ENCODE peak calls at places on chromosomes 4 and X, in nine cellular contexts. S is fibroblast of lung; V is HL-60; X is CD8-positive, alpha-beta memory T cell; P is SJSA1; G is CD8-positive, alpha-beta T cell; W is tibial artery; I is testis; A is right lobe of liver. Y is an unnamed sample.

GRCh38 chrX:75784689-75785491 is at the start of gene MAGEE2:
- DNase-seq in S (no peak), V (no peak), X (no peak), P (no peak), G (no peak), W (no peak), I (peak; percentile 15), A (no peak), Y (no peak)

GRCh38 chr4:73603307-73603710 is 16.9 kb downstream of the RASSF6 start:
- DNase-seq in S (peak; percentile 90), V (no peak), X (no peak), P (no peak), G (no peak), W (no peak), I (no peak), A (no peak), Y (no peak)

GRCh38 chr4:119683518-119683917 is 54.9 kb upstream of the PDE5A start:
- DNase-seq in S (peak; percentile 83), V (no peak), X (no peak), P (no peak), G (no peak), W (no peak), I (no peak), A (no peak), Y (no peak)

GRCh38 chrX:150198776-150199175 is 164.3 kb upstream of the MAMLD1 start:
- DNase-seq in S (no peak), V (no peak), X (no peak), P (no peak), G (no peak), W (no peak), I (no peak), A (no peak), Y (no peak)

GRCh38 chr4:29051381-29051965 is 1668.7 kb upstream of the PCDH7 start:
- DNase-seq in S (peak; percentile 86), V (no peak), X (no peak), P (no peak), G (no peak), W (no peak), I (no peak), A (no peak), Y (no peak)

GRCh38 chr4:172740434-172740833 is 428.2 kb upstream of the GALNT7 start:
- DNase-seq in S (no peak), V (no peak), X (no peak), P (no peak), G (no peak), W (no peak), I (no peak), A (no peak), Y (no peak)

GRCh38 chr4:82268050-82268825 is 105.6 kb downstream of the HNRNPD start:
- DNase-seq in S (peak; percentile 58), V (peak; percentile 41), X (peak; percentile 43), P (no peak), G (peak; percentile 16), W (no peak), I (peak; percentile 76), A (peak; percentile 45), Y (no peak)

GRCh38 chrX:122439836-122440235 is 744.2 kb upstream of the GRIA3 start:
- DNase-seq in S (no peak), V (no peak), X (no peak), P (no peak), G (no peak), W (no peak), I (no peak), A (no peak), Y (no peak)

GRCh38 chr4:87109121-87109520 is 111.3 kb downstream of the KLHL8 start:
- DNase-seq in S (no peak), V (no peak), X (no peak), P (no peak), G (no peak), W (no peak), I (no peak), A (no peak), Y (no peak)

GRCh38 chr4:79408063-79408462 is at the start of gene GK2:
- DNase-seq in S (no peak), V (no peak), X (no peak), P (no peak), G (no peak), W (no peak), I (peak; percentile 75), A (no peak), Y (no peak)

GRCh38 chrX:34197946-34198345 is 65.8 kb upstream of the FAM47A start:
- DNase-seq in S (no peak), V (no peak), X (no peak), P (no peak), G (no peak), W (no peak), I (no peak), A (no peak), Y (no peak)

GRCh38 chrX:6679550-6679949 is 144.6 kb upstream of the VCX3A start:
- DNase-seq in S (no peak), V (no peak), X (no peak), P (no peak), G (no peak), W (no peak), I (no peak), A (no peak), Y (no peak)

GRCh38 chrX:48996969-48997368 is 5.1 kb downstream of the GRIPAP1 start:
- DNase-seq in S (no peak), V (no peak), X (no peak), P (no peak), G (no peak), W (no peak), I (no peak), A (no peak), Y (no peak)

GRCh38 chr4:94409947-94410346 is 41.8 kb upstream of the PDLIM5 start:
- DNase-seq in S (peak; percentile 8), V (no peak), X (no peak), P (no peak), G (no peak), W (no peak), I (no peak), A (no peak), Y (no peak)

GRCh38 chrX:2703991-2704369 is 12.9 kb downstream of the CD99 start:
- DNase-seq in S (no peak), V (no peak), X (no peak), P (no peak), G (no peak), W (no peak), I (peak; percentile 74), A (no peak), Y (no peak)

GRCh38 chr4:127730142-127730913 is at the start of gene SLC25A31:
- DNase-seq in S (no peak), V (no peak), X (no peak), P (no peak), G (no peak), W (no peak), I (peak; percentile 84), A (no peak), Y (no peak)

GRCh38 chr4:114361249-114361648 is 237.4 kb upstream of the UGT8 start:
- DNase-seq in S (no peak), V (no peak), X (no peak), P (no peak), G (no peak), W (no peak), I (no peak), A (no peak), Y (no peak)
- H3K27ac ChIP-seq in S (no peak overlapping the region), V (no peak overlapping the region), X (no peak overlapping the region), P (peak overlapping the region; percentile 25), G (no peak overlapping the region), W (no peak overlapping the region), I (no peak overlapping the region), A (no peak overlapping the region), Y (no peak overlapping the region)

GRCh38 chrX:118756111-118756510 is 28.7 kb downstream of the IL13RA1 start:
- DNase-seq in S (no peak), V (peak; percentile 29), X (no peak), P (no peak), G (no peak), W (no peak), I (no peak), A (no peak), Y (no peak)
- H3K27ac ChIP-seq in S (no peak overlapping the region), V (peak overlapping the region; percentile 58), X (no peak overlapping the region), P (no peak overlapping the region), G (no peak overlapping the region), W (peak overlapping the region; percentile 18), I (no peak overlapping the region), A (no peak overlapping the region), Y (no peak overlapping the region)

DNA sequence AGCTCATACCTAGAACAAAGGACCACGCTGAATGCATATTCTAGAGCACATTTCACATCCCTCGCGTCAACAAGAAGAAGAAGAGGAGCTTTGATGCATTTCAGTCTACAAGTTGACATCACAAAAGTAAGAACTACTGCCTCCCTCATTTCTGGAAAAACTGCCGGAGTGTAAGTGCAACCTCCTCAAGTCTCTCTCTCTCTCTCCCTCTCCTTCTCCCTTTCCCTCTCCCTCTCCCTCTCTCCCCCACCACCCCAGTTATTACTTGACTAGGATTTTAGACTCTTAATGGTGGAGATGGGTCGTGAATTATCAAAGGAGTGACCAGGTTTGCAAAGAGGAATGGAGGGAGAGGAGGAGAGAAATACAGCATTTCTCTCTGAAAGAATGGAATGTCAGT is 1.4 kb upstream of the IRS4 start:
- DNase-seq in S (no peak), V (no peak), X (no peak), P (no peak), G (no peak), W (no peak), I (no peak), A (no peak), Y (no peak)
- H3K27ac ChIP-seq in S (no peak overlapping the region), V (no peak overlapping the region), X (no peak overlapping the region), P (no peak overlapping the region), G (no peak overlapping the region), W (no peak overlapping the region), I (no peak overlapping the region), A (no peak overlapping the region), Y (no peak overlapping the region)

GRCh38 chr4:16693040-16693506 is 205.4 kb downstream of the LDB2 start:
- DNase-seq in S (no peak), V (no peak), X (no peak), P (no peak), G (no peak), W (no peak), I (peak; percentile 51), A (no peak), Y (no peak)
- H3K27ac ChIP-seq in S (no peak overlapping the region), V (no peak overlapping the region), X (no peak overlapping the region), P (no peak overlapping the region), G (no peak overlapping the region), W (peak overlapping the region; percentile 52), I (peak overlapping the region; percentile 77), A (no peak overlapping the region), Y (no peak overlapping the region)

GRCh38 chrX:11244641-11245040 is 48.6 kb upstream of the AMELX start:
- DNase-seq in S (peak; percentile 85), V (no peak), X (no peak), P (no peak), G (no peak), W (no peak), I (no peak), A (no peak), Y (no peak)
- H3K27ac ChIP-seq in S (no peak overlapping the region), V (no peak overlapping the region), X (no peak overlapping the region), P (no peak overlapping the region), G (no peak overlapping the region), W (no peak overlapping the region), I (no peak overlapping the region), A (no peak overlapping the region), Y (no peak overlapping the region)

GRCh38 chr4:162323919-162324318 is 160.1 kb upstream of the FSTL5 start:
- DNase-seq in S (no peak), V (no peak), X (no peak), P (no peak), G (no peak), W (no peak), I (no peak), A (no peak), Y (no peak)
- H3K27ac ChIP-seq in S (no peak overlapping the region), V (no peak overlapping the region), X (no peak overlapping the region), P (no peak overlapping the region), G (no peak overlapping the region), W (no peak overlapping the region), I (no peak overlapping the region), A (no peak overlapping the region), Y (no peak overlapping the region)